ENCODE peak calls at places on chromosomes 1 and 21, in eight cellular contexts. K is GM23338; Z is SW480; U is NCI-H1417; Q is NCI-H345; G is stimulated activated CD4-positive, alpha-beta T cell treated with anti-CD3 and anti-CD28 coated beads, Interleukin-15, amount 100 ng/mL, for 24 hours; V is iris pigment epithelial cell; W is GM04503. L is an unnamed sample.
A peak's percentile ranks its signal among the peaks of the same experiment; 100 is the strongest.

GRCh38 chr21:27164208-27165172 is 197.6 kb upstream of the ADAMTS5 start:
- DNase-seq in K (no peak), Z (no peak), U (no peak), Q (no peak), G (no peak), V (no peak), W (no peak), L (no peak)

GRCh38 chr1:175470591-175470990 is 272.8 kb downstream of the TNR start:
- DNase-seq in K (no peak), Z (no peak), U (no peak), Q (no peak), G (no peak), V (no peak), W (no peak), L (no peak)

GRCh38 chr21:46000731-46001641 is 19.4 kb downstream of the COL6A1 start:
- DNase-seq in K (no peak), Z (no peak), U (no peak), Q (no peak), G (no peak), V (no peak), W (no peak), L (no peak)

GRCh38 chr1:82454431-82454830 is 653.7 kb downstream of the ADGRL2 start:
- DNase-seq in K (no peak), Z (no peak), U (no peak), Q (no peak), G (no peak), V (no peak), W (no peak), L (no peak)

GRCh38 chr1:210687582-210688279 is 359.0 kb downstream of the HHAT start:
- DNase-seq in K (no peak), Z (peak; percentile 4), U (no peak), Q (no peak), G (no peak), V (peak; percentile 1), W (peak; percentile 21), L (no peak)

GRCh38 chr21:21019681-21020080 is 21.5 kb downstream of the NCAM2 start:
- DNase-seq in K (no peak), Z (no peak), U (no peak), Q (no peak), G (no peak), V (peak; percentile 14), W (no peak), L (no peak)

GRCh38 chr21:34693192-34693810 is 24.5 kb downstream of the CLIC6 start:
- DNase-seq in K (peak; percentile 85), Z (peak; percentile 74), U (peak; percentile 86), Q (peak; percentile 69), G (peak; percentile 60), V (peak; percentile 58), W (peak; percentile 16), L (no peak)

GRCh38 chr1:8061210-8061609 is 35.1 kb upstream of the ERRFI1 start:
- DNase-seq in K (no peak), Z (no peak), U (no peak), Q (no peak), G (no peak), V (peak; percentile 99), W (peak; percentile 96), L (no peak)

GRCh38 chr21:17519208-17519738 is 6.4 kb downstream of the CXADR start:
- DNase-seq in K (no peak), Z (no peak), U (no peak), Q (no peak), G (no peak), V (no peak), W (no peak), L (no peak)

GRCh38 chr21:42404534-42404933 is 832 bp downstream of the UBASH3A start:
- DNase-seq in K (no peak), Z (no peak), U (no peak), Q (no peak), G (peak; percentile 51), V (no peak), W (no peak), L (no peak)

GRCh38 chr1:71350805-71351204 is 270.0 kb upstream of the ZRANB2 start:
- DNase-seq in K (no peak), Z (no peak), U (no peak), Q (no peak), G (no peak), V (peak; percentile 71), W (no peak), L (no peak)

GRCh38 chr1:165288301-165289120 is 68.0 kb downstream of the LMX1A start:
- DNase-seq in K (peak; percentile 31), Z (no peak), U (peak; percentile 91), Q (peak; percentile 76), G (no peak), V (no peak), W (no peak), L (no peak)